ENCODE peak calls at places on chromosomes 16 and 17, in eight cellular contexts. M is NCI-H526 treated with DMSO at 0.1 percent for 48 hours; P is progenitor cell of endocrine pancreas; X is activated CD4-positive, alpha-beta T cell treated with anti-CD3 and anti-CD28 coated beads for 36 hours; D is RPMI7951; Y is stimulated activated CD4-positive, alpha-beta T cell treated with anti-CD3 and anti-CD28 coated beads, Interleukin-1b, Interleukin-23, amount 100 ng/mL, for 1 hour; T is hippocampal formation; E is fibroblast of pulmonary artery. R is an unnamed sample.

GRCh38 chr17:43707184-43707583 is 45.5 kb upstream of the MEOX1 start:
- DNase-seq in X (no peak), M (no peak), E (no peak), Y (no peak), P (no peak), T (no peak), D (no peak), R (no peak)

GRCh38 chr17:1880851-1881630 is 51.2 kb downstream of the RPA1 start:
- DNase-seq in P (no peak), Y (no peak), D (peak; percentile 15), M (no peak), T (no peak), X (no peak), E (no peak), R (peak; percentile 4)

GRCh38 chr17:71899317-71899716 is 221.5 kb upstream of the SOX9 start:
- DNase-seq in D (peak; percentile 10), T (no peak), P (no peak), X (no peak), Y (no peak), E (peak; percentile 8), M (no peak), R (peak; percentile 42)

GRCh38 chr16:69796285-69797118 is 34.4 kb downstream of the WWP2 start:
- DNase-seq in T (peak; percentile 18), M (no peak), E (peak; percentile 85), P (no peak), X (peak; percentile 30), Y (no peak), D (peak; percentile 56), R (peak; percentile 79)

GRCh38 chr17:63447688-63448005 is 1.5 kb upstream of the CYB561 start:
- DNase-seq in X (no peak), Y (no peak), T (no peak), P (no peak), D (peak; percentile 29), E (peak; percentile 65), M (no peak), R (no peak)

GRCh38 chr17:2821868-2822267 is 25.6 kb downstream of the RAP1GAP2 start:
- DNase-seq in M (no peak), E (no peak), X (no peak), D (no peak), P (no peak), T (no peak), Y (no peak), R (no peak)

GRCh38 chr17:50785126-50785525 is 17.8 kb upstream of the ANKRD40CL start:
- DNase-seq in X (no peak), M (no peak), T (no peak), D (no peak), E (no peak), Y (no peak), P (no peak), R (no peak)

GRCh38 chr17:68832140-68832871 is 122.9 kb downstream of the ABCA8 start:
- DNase-seq in X (no peak), Y (no peak), E (no peak), M (no peak), P (no peak), T (peak; percentile 16), D (no peak), R (no peak)

GRCh38 chr16:370980-371728 is 816 bp upstream of the MRPL28 start:
- DNase-seq in P (no peak), M (no peak), D (no peak), T (no peak), X (peak; percentile 24), Y (no peak), E (no peak), R (no peak)

GRCh38 chr17:79036609-79037008 is 12.6 kb downstream of the C1QTNF1 start:
- DNase-seq in P (no peak), Y (no peak), X (no peak), T (no peak), E (peak; percentile 96), M (no peak), D (peak; percentile 93), R (peak; percentile 74)

GRCh38 chr17:40598021-40598927 is 33.0 kb upstream of the CCR7 start:
- DNase-seq in Y (peak; percentile 69), D (no peak), M (no peak), X (peak; percentile 93), T (no peak), E (no peak), P (no peak), R (no peak)

GRCh38 chr16:86676216-86676800 is 98.0 kb downstream of the FOXL1 start:
- DNase-seq in T (no peak), M (no peak), E (peak; percentile 53), P (no peak), D (peak; percentile 85), Y (no peak), X (no peak), R (peak; percentile 69)